ENCODE peak calls at places on chromosomes 6 and 20, in four cellular contexts. One of them, this sample, is unnamed.
A peak's percentile ranks its signal among the peaks of the same experiment; 100 is the strongest.

GRCh38 chr6:17280552-17281090 is 540 bp upstream of the RBM24 start:
- DNase-seq in astrocyte: no peak
- DNase-seq in activated B cell treated with CpG ODN at 0.5 μM for 24 hours: no peak
- DNase-seq in lower leg skin: peak; percentile 16
- DNase-seq in this sample: no peak

GRCh38 chr6:106870069-106870468 is 104.5 kb downstream of the CD24 start:
- DNase-seq in astrocyte: peak; percentile 97
- DNase-seq in activated B cell treated with CpG ODN at 0.5 μM for 24 hours: no peak
- DNase-seq in lower leg skin: no peak
- DNase-seq in this sample: no peak

GRCh38 chr20:38862226-38862625 is 56.7 kb downstream of the PPP1R16B start:
- DNase-seq in astrocyte: no peak
- DNase-seq in activated B cell treated with CpG ODN at 0.5 μM for 24 hours: no peak
- DNase-seq in lower leg skin: no peak
- DNase-seq in this sample: no peak

GRCh38 chr6:143742070-143742954 is 64.5 kb downstream of the PHACTR2 start:
- DNase-seq in astrocyte: no peak
- DNase-seq in activated B cell treated with CpG ODN at 0.5 μM for 24 hours: no peak
- DNase-seq in lower leg skin: no peak
- DNase-seq in this sample: no peak

GRCh38 chr6:44051516-44051915 is 75.7 kb downstream of the MRPL14 start:
- DNase-seq in astrocyte: peak; percentile 81
- DNase-seq in activated B cell treated with CpG ODN at 0.5 μM for 24 hours: no peak
- DNase-seq in lower leg skin: no peak
- DNase-seq in this sample: no peak

GRCh38 chr6:79778794-79779193 is 147.7 kb downstream of the SH3BGRL2 start:
- DNase-seq in astrocyte: no peak
- DNase-seq in activated B cell treated with CpG ODN at 0.5 μM for 24 hours: no peak
- DNase-seq in lower leg skin: no peak
- DNase-seq in this sample: no peak

GRCh38 chr6:99093781-99094180 is 146.0 kb upstream of the FBXL4 start:
- DNase-seq in astrocyte: no peak
- DNase-seq in activated B cell treated with CpG ODN at 0.5 μM for 24 hours: no peak
- DNase-seq in lower leg skin: no peak
- DNase-seq in this sample: no peak

GRCh38 chr6:56521454-56521853 is 121.2 kb downstream of the DST start:
- DNase-seq in astrocyte: no peak
- DNase-seq in activated B cell treated with CpG ODN at 0.5 μM for 24 hours: no peak
- DNase-seq in lower leg skin: no peak
- DNase-seq in this sample: no peak

GRCh38 chr20:47008842-47009518 is 114.3 kb downstream of the EYA2 start:
- DNase-seq in astrocyte: no peak
- DNase-seq in activated B cell treated with CpG ODN at 0.5 μM for 24 hours: no peak
- DNase-seq in lower leg skin: no peak
- DNase-seq in this sample: no peak

GRCh38 chr6:72619883-72620696 is 1.8 kb upstream of the KCNQ5 start:
- DNase-seq in astrocyte: peak; percentile 43
- DNase-seq in activated B cell treated with CpG ODN at 0.5 μM for 24 hours: peak; percentile 60
- DNase-seq in lower leg skin: no peak
- DNase-seq in this sample: peak; percentile 81

GRCh38 chr6:56528412-56528841 is 114.3 kb downstream of the DST start:
- DNase-seq in astrocyte: peak; percentile 99
- DNase-seq in activated B cell treated with CpG ODN at 0.5 μM for 24 hours: no peak
- DNase-seq in lower leg skin: no peak
- DNase-seq in this sample: no peak

GRCh38 chr6:165707067-165707853 is 44.2 kb upstream of the PDE10A start:
- DNase-seq in astrocyte: no peak
- DNase-seq in activated B cell treated with CpG ODN at 0.5 μM for 24 hours: no peak
- DNase-seq in lower leg skin: no peak
- DNase-seq in this sample: no peak

GRCh38 chr6:76852776-76853175 is 610.5 kb downstream of the HTR1B start:
- DNase-seq in astrocyte: peak; percentile 11
- DNase-seq in activated B cell treated with CpG ODN at 0.5 μM for 24 hours: no peak
- DNase-seq in lower leg skin: no peak
- DNase-seq in this sample: no peak

GRCh38 chr6:74369556-74369993 is 673.6 kb downstream of the CD109 start:
- DNase-seq in astrocyte: peak; percentile 83
- DNase-seq in activated B cell treated with CpG ODN at 0.5 μM for 24 hours: no peak
- DNase-seq in lower leg skin: no peak
- DNase-seq in this sample: no peak

GRCh38 chr6:24359640-24360454 is 2.0 kb upstream of the DCDC2 start:
- DNase-seq in astrocyte: peak; percentile 71
- DNase-seq in activated B cell treated with CpG ODN at 0.5 μM for 24 hours: peak; percentile 69
- DNase-seq in lower leg skin: peak; percentile 21
- DNase-seq in this sample: peak; percentile 87

GRCh38 chr6:473759-474453 is 82.4 kb downstream of the IRF4 start:
- DNase-seq in astrocyte: no peak
- DNase-seq in activated B cell treated with CpG ODN at 0.5 μM for 24 hours: no peak
- DNase-seq in lower leg skin: no peak
- DNase-seq in this sample: no peak

GRCh38 chr20:19283503-19283902 is 71.1 kb downstream of the SLC24A3 start:
- DNase-seq in astrocyte: no peak
- DNase-seq in activated B cell treated with CpG ODN at 0.5 μM for 24 hours: no peak
- DNase-seq in lower leg skin: no peak
- DNase-seq in this sample: no peak

GRCh38 chr6:130381459-130382380 is 15.9 kb downstream of the TMEM200A start:
- DNase-seq in astrocyte: no peak
- DNase-seq in activated B cell treated with CpG ODN at 0.5 μM for 24 hours: no peak
- DNase-seq in lower leg skin: no peak
- DNase-seq in this sample: no peak

GRCh38 chr6:125953502-125953875 is 3.1 kb upstream of the HINT3 start:
- DNase-seq in astrocyte: no peak
- DNase-seq in activated B cell treated with CpG ODN at 0.5 μM for 24 hours: no peak
- DNase-seq in lower leg skin: no peak
- DNase-seq in this sample: no peak

GRCh38 chr6:93416575-93417420 is 2.6 kb downstream of the EPHA7 start:
- DNase-seq in astrocyte: peak; percentile 6
- DNase-seq in activated B cell treated with CpG ODN at 0.5 μM for 24 hours: no peak
- DNase-seq in lower leg skin: no peak
- DNase-seq in this sample: no peak

GRCh38 chr6:35724059-35724458 is 12.8 kb upstream of the ARMC12 start:
- DNase-seq in astrocyte: no peak
- DNase-seq in activated B cell treated with CpG ODN at 0.5 μM for 24 hours: no peak
- DNase-seq in lower leg skin: no peak
- DNase-seq in this sample: no peak

GRCh38 chr6:131758920-131759319 is 48.1 kb upstream of the CTAGE9 start:
- DNase-seq in astrocyte: peak; percentile 39
- DNase-seq in activated B cell treated with CpG ODN at 0.5 μM for 24 hours: no peak
- DNase-seq in lower leg skin: no peak
- DNase-seq in this sample: no peak

GRCh38 chr6:68691120-68691519 is 56.0 kb downstream of the ADGRB3 start:
- DNase-seq in astrocyte: no peak
- DNase-seq in activated B cell treated with CpG ODN at 0.5 μM for 24 hours: no peak
- DNase-seq in lower leg skin: no peak
- DNase-seq in this sample: no peak

GRCh38 chr6:43217351-43217750 is 11.9 kb downstream of the DNPH1 start:
- DNase-seq in astrocyte: no peak
- DNase-seq in activated B cell treated with CpG ODN at 0.5 μM for 24 hours: no peak
- DNase-seq in lower leg skin: no peak
- DNase-seq in this sample: no peak

GRCh38 chr6:26232950-26233607 is 131.9 kb upstream of the BTN3A2 start:
- DNase-seq in astrocyte: peak; percentile 38
- DNase-seq in activated B cell treated with CpG ODN at 0.5 μM for 24 hours: no peak
- DNase-seq in lower leg skin: no peak
- DNase-seq in this sample: peak; percentile 75

GRCh38 chr6:46419576-46420002 is 71.7 kb downstream of the RCAN2 start:
- DNase-seq in astrocyte: peak; percentile 23
- DNase-seq in activated B cell treated with CpG ODN at 0.5 μM for 24 hours: no peak
- DNase-seq in lower leg skin: peak; percentile 69
- DNase-seq in this sample: no peak

GRCh38 chr6:104885518-104886043 is 25.9 kb upstream of the HACE1 start:
- DNase-seq in astrocyte: no peak
- DNase-seq in activated B cell treated with CpG ODN at 0.5 μM for 24 hours: no peak
- DNase-seq in lower leg skin: no peak
- DNase-seq in this sample: no peak

GRCh38 chr6:138289739-138290138 is 71.4 kb upstream of the PBOV1 start:
- DNase-seq in astrocyte: no peak
- DNase-seq in activated B cell treated with CpG ODN at 0.5 μM for 24 hours: no peak
- DNase-seq in lower leg skin: no peak
- DNase-seq in this sample: no peak

GRCh38 chr6:112029045-112029822 is 24.7 kb upstream of the CCN6 start:
- DNase-seq in astrocyte: no peak
- DNase-seq in activated B cell treated with CpG ODN at 0.5 μM for 24 hours: peak; percentile 33
- DNase-seq in lower leg skin: no peak
- DNase-seq in this sample: no peak

GRCh38 chr6:152642578-152643375 is 5.6 kb upstream of the SYNE1 start:
- DNase-seq in astrocyte: peak; percentile 20
- DNase-seq in activated B cell treated with CpG ODN at 0.5 μM for 24 hours: no peak
- DNase-seq in lower leg skin: peak; percentile 41
- DNase-seq in this sample: no peak

GRCh38 chr6:76942203-76942971 is 520.9 kb downstream of the HTR1B start:
- DNase-seq in astrocyte: no peak
- DNase-seq in activated B cell treated with CpG ODN at 0.5 μM for 24 hours: no peak
- DNase-seq in lower leg skin: no peak
- DNase-seq in this sample: no peak

GRCh38 chr6:106199331-106199730 is 113.2 kb downstream of the PRDM1 start:
- DNase-seq in astrocyte: no peak
- DNase-seq in activated B cell treated with CpG ODN at 0.5 μM for 24 hours: no peak
- DNase-seq in lower leg skin: no peak
- DNase-seq in this sample: no peak

GRCh38 chr6:25012657-25013056 is 76.9 kb upstream of the RIPOR2 start:
- DNase-seq in astrocyte: peak; percentile 79
- DNase-seq in activated B cell treated with CpG ODN at 0.5 μM for 24 hours: no peak
- DNase-seq in lower leg skin: no peak
- DNase-seq in this sample: no peak

GRCh38 chr6:117265425-117266266 is at the start of gene VGLL2:
- DNase-seq in astrocyte: peak; percentile 25
- DNase-seq in activated B cell treated with CpG ODN at 0.5 μM for 24 hours: no peak
- DNase-seq in lower leg skin: no peak
- DNase-seq in this sample: peak; percentile 21

GRCh38 chr6:135128268-135128914 is 52.7 kb upstream of the MYB start:
- DNase-seq in astrocyte: no peak
- DNase-seq in activated B cell treated with CpG ODN at 0.5 μM for 24 hours: no peak
- DNase-seq in lower leg skin: no peak
- DNase-seq in this sample: peak; percentile 55

GRCh38 chr6:44062771-44063560 is 64.3 kb downstream of the MRPL14 start:
- DNase-seq in astrocyte: no peak
- DNase-seq in activated B cell treated with CpG ODN at 0.5 μM for 24 hours: no peak
- DNase-seq in lower leg skin: no peak
- DNase-seq in this sample: no peak

GRCh38 chr6:167046861-167047495 is 47.8 kb downstream of the CEP43 start:
- DNase-seq in astrocyte: no peak
- DNase-seq in activated B cell treated with CpG ODN at 0.5 μM for 24 hours: no peak
- DNase-seq in lower leg skin: no peak
- DNase-seq in this sample: peak; percentile 32
- TF ChIP-seq CTCF in astrocyte: no peak
- TF ChIP-seq CTCF in activated B cell treated with CpG ODN at 0.5 μM for 24 hours: no peak
- TF ChIP-seq CTCF in lower leg skin: no peak
- TF ChIP-seq CTCF in this sample: peak; percentile 32

DNA sequence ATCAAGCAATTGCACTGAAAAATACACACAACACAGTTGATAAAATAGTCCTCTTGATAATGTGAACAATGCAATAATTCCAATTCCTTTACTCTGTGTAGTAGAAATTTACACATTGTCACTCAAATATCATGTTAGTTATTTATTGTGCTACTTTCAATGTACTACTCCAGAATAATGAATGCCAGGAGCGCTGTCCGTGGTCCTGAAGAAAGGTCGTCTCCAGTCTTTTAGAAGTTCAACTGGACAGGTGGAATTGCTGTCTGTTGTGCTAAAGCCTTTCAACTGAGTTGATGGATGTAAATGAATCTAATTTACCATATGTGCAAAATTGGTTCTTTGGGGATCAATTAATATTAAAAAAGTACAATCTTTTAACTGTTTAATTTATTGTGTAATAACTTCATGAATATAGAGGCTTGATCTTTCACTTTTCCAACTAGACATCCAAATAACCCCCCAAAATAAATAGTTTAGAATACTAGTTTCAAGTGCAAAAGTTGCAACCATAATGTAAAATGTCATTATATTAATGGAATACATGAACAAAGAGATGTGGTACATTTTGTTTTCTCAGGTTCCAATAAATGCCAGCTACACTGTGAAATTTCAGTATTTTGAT is 3.2 kb downstream of the GRIK2 start:
- DNase-seq in astrocyte: peak; percentile 36
- DNase-seq in activated B cell treated with CpG ODN at 0.5 μM for 24 hours: no peak
- DNase-seq in lower leg skin: peak; percentile 20
- DNase-seq in this sample: no peak
- TF ChIP-seq CTCF in astrocyte: no peak
- TF ChIP-seq CTCF in activated B cell treated with CpG ODN at 0.5 μM for 24 hours: no peak
- TF ChIP-seq CTCF in lower leg skin: no peak
- TF ChIP-seq CTCF in this sample: no peak

DNA sequence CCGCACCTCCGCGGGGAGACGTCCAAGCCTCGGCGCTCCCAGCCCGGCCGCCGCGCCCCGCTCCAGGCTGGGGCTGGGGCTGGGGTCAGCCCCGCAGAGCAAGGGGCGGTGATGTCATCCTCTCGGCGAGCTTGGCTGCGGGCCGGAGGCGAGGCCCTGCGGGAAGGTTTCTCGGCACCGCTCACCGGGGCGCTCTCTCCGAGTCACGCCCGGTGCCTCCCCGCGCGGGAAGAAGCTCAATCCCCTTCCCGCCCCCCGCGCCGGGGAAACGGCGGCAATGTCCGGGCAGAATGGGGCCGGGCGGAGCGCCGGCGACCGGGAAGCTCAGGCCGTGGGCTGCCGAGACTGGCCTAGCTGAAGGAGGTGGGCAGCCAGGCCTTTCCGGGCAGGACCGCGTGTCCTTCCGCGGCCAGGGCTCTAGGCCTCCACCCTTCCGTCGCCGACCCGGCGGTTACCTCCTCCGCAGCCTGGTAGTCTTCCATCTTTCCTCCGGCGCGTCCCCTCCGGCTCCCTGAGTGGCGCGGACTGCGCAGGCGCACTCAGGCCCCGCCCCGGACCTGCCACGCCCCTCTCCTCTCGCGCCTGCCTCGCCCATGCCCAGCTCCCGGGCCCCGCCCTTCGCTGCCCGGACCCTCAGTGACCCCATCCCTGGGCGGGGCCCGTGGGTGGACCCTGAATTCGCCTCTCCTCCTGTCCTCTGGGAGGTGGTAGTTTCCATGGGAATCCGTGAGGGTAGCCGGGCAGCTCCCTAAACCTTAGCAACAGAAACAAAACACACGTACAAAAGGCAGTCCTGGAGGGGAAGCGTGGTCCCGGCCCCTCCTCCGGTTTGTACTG is at the start of gene DYNLT1:
- DNase-seq in astrocyte: peak; percentile 76
- DNase-seq in activated B cell treated with CpG ODN at 0.5 μM for 24 hours: peak; percentile 97
- DNase-seq in lower leg skin: peak; percentile 88
- DNase-seq in this sample: peak; percentile 94
- TF ChIP-seq CTCF in astrocyte: no peak
- TF ChIP-seq CTCF in activated B cell treated with CpG ODN at 0.5 μM for 24 hours: no peak
- TF ChIP-seq CTCF in lower leg skin: no peak
- TF ChIP-seq CTCF in this sample: no peak

GRCh38 chr20:58824843-58825242 is 25.9 kb downstream of the GNAS-AS1 start:
- DNase-seq in astrocyte: no peak
- DNase-seq in activated B cell treated with CpG ODN at 0.5 μM for 24 hours: no peak
- DNase-seq in lower leg skin: no peak
- DNase-seq in this sample: no peak
- TF ChIP-seq CTCF in astrocyte: no peak
- TF ChIP-seq CTCF in activated B cell treated with CpG ODN at 0.5 μM for 24 hours: no peak
- TF ChIP-seq CTCF in lower leg skin: no peak
- TF ChIP-seq CTCF in this sample: no peak

This sample was measured in GM06990.